ENCODE peak calls at places on chromosomes 7 and 10, in eight cellular contexts. Q, M, D, O, J, B, L and X are unnamed samples. For H3K9me3 and H3K4me1, the result is how much of the 10 kb centered on the place peaks cover.

GRCh38 chr7:66837007-66837406 is 84.0 kb upstream of the TMEM248 start:
- DNase-seq in Q (peak), M (no peak), D (no peak), O (no peak), J (no peak), B (no peak), L (peak), X (no peak)

GRCh38 chr10:46541735-46542566 is 14.5 kb downstream of the GPRIN2 start:
- DNase-seq in Q (peak), M (peak), D (no peak), O (no peak), J (no peak), B (no peak), L (no peak), X (no peak)

GRCh38 chr10:22630229-22631174 is 83.9 kb downstream of the PIP4K2A start:
- DNase-seq in Q (no peak), M (no peak), D (no peak), O (peak), J (no peak), B (no peak), L (no peak), X (peak)

GRCh38 chr7:44693641-44694313 is 54.9 kb upstream of the ZMIZ2 start:
- DNase-seq in Q (no peak), M (no peak), D (no peak), O (no peak), J (no peak), B (no peak), L (no peak), X (peak)

GRCh38 chr7:14747701-14748100 is 154.8 kb downstream of the DGKB start:
- DNase-seq in Q (no peak), M (no peak), D (no peak), O (no peak), J (no peak), B (no peak), L (no peak), X (no peak)

GRCh38 chr7:5595545-5596045 is 172.0 kb upstream of the TNRC18 start:
- DNase-seq in Q (no peak), M (no peak), D (no peak), O (no peak), J (no peak), B (peak), L (peak), X (no peak)

GRCh38 chr10:70174058-70174741 is 3.9 kb upstream of the SAR1A start:
- DNase-seq in Q (no peak), M (no peak), D (no peak), O (peak), J (no peak), B (no peak), L (no peak), X (no peak)

GRCh38 chr10:54983255-54983654 is 182.2 kb upstream of the PCDH15 start:
- DNase-seq in Q (no peak), M (no peak), D (no peak), O (no peak), J (no peak), B (no peak), L (no peak), X (no peak)

GRCh38 chr10:804191-804781 is 114.8 kb upstream of the DIP2C start:
- DNase-seq in Q (no peak), M (peak), D (no peak), O (no peak), J (no peak), B (no peak), L (no peak), X (no peak)

GRCh38 chr10:102718220-102718619 is 3.8 kb downstream of the SFXN2 start:
- DNase-seq in Q (no peak), M (no peak), D (no peak), O (no peak), J (peak), B (no peak), L (peak), X (peak)

GRCh38 chr10:34655286-34656170 is 159.6 kb downstream of the PARD3 start:
- DNase-seq in Q (no peak), M (no peak), D (peak), O (peak), J (peak), B (peak), L (peak), X (peak)

GRCh38 chr7:130091999-130092398 is 21.7 kb downstream of the KLHDC10 start:
- DNase-seq in Q (no peak), M (no peak), D (no peak), O (no peak), J (no peak), B (no peak), L (no peak), X (no peak)

GRCh38 chr7:20327047-20327446 is 3.7 kb upstream of the ITGB8 start:
- DNase-seq in Q (no peak), M (no peak), D (no peak), O (no peak), J (no peak), B (no peak), L (no peak), X (peak)

GRCh38 chr7:124155400-124156022 is 122.6 kb upstream of the TMEM229A start:
- DNase-seq in Q (no peak), M (no peak), D (no peak), O (no peak), J (peak), B (no peak), L (peak), X (peak)

GRCh38 chr7:3493499-3493898 is 192.4 kb downstream of the SDK1 start:
- DNase-seq in Q (no peak), M (no peak), D (no peak), O (no peak), J (no peak), B (peak), L (peak), X (peak)

GRCh38 chr10:93095225-93095624 is 21.5 kb downstream of the CYP26A1 start:
- DNase-seq in Q (no peak), M (no peak), D (no peak), O (no peak), J (no peak), B (no peak), L (no peak), X (no peak)

GRCh38 chr10:122544493-122544892 is 16.1 kb upstream of the DMBT1 start:
- DNase-seq in Q (no peak), M (no peak), D (no peak), O (no peak), J (no peak), B (no peak), L (no peak), X (no peak)

GRCh38 chr10:52568309-52568708 is 204.3 kb downstream of the MBL2 start:
- DNase-seq in Q (no peak), M (no peak), D (no peak), O (no peak), J (no peak), B (no peak), L (no peak), X (no peak)

GRCh38 chr7:116713918-116714317 is 41.9 kb downstream of the MET start:
- DNase-seq in Q (no peak), M (no peak), D (no peak), O (no peak), J (no peak), B (no peak), L (no peak), X (peak)

GRCh38 chr7:150879345-150879744 is 27.0 kb downstream of the AOC1 start:
- DNase-seq in Q (no peak), M (no peak), D (no peak), O (no peak), J (no peak), B (no peak), L (no peak), X (no peak)

GRCh38 chr10:89574348-89574747 is 39.0 kb upstream of the SLC16A12 start:
- DNase-seq in Q (no peak), M (no peak), D (no peak), O (no peak), J (no peak), B (no peak), L (no peak), X (peak)

GRCh38 chr7:38628630-38629385 is 2.4 kb downstream of the AMPH start:
- DNase-seq in Q (no peak), M (no peak), D (no peak), O (no peak), J (no peak), B (no peak), L (no peak), X (peak)

GRCh38 chr10:76444034-76444800 is 1012.8 kb downstream of the LRMDA start:
- DNase-seq in Q (no peak), M (no peak), D (peak), O (no peak), J (no peak), B (no peak), L (no peak), X (no peak)

GRCh38 chr10:6048281-6049030 is 13.7 kb downstream of the IL2RA start:
- DNase-seq in Q (no peak), M (no peak), D (no peak), O (no peak), J (no peak), B (no peak), L (no peak), X (no peak)

GRCh38 chr10:132232553-132232949 is 45.8 kb downstream of the DPYSL4 start:
- DNase-seq in Q (peak), M (no peak), D (peak), O (no peak), J (no peak), B (no peak), L (no peak), X (no peak)

GRCh38 chr10:3856593-3856992 is 71.6 kb upstream of the KLF6 start:
- DNase-seq in Q (no peak), M (no peak), D (no peak), O (no peak), J (no peak), B (no peak), L (no peak), X (no peak)

GRCh38 chr10:3850999-3851937 is 66.3 kb upstream of the KLF6 start:
- DNase-seq in Q (no peak), M (no peak), D (peak), O (no peak), J (no peak), B (peak), L (peak), X (peak)

GRCh38 chr10:3852147-3852904 is 67.3 kb upstream of the KLF6 start:
- DNase-seq in Q (peak), M (peak), D (peak), O (peak), J (no peak), B (peak), L (peak), X (peak)

GRCh38 chr10:3853016-3853415 is 68.0 kb upstream of the KLF6 start:
- DNase-seq in Q (no peak), M (no peak), D (no peak), O (no peak), J (no peak), B (no peak), L (no peak), X (no peak)

GRCh38 chr10:3853547-3853989 is 68.6 kb upstream of the KLF6 start:
- DNase-seq in Q (peak), M (no peak), D (no peak), O (no peak), J (no peak), B (no peak), L (peak), X (no peak)
- H3K4me3 ChIP-seq in Q (no peak), M (no peak), D (no peak), O (no peak), J (no peak), B (no peak), L (no peak), X (no peak)

DNA sequence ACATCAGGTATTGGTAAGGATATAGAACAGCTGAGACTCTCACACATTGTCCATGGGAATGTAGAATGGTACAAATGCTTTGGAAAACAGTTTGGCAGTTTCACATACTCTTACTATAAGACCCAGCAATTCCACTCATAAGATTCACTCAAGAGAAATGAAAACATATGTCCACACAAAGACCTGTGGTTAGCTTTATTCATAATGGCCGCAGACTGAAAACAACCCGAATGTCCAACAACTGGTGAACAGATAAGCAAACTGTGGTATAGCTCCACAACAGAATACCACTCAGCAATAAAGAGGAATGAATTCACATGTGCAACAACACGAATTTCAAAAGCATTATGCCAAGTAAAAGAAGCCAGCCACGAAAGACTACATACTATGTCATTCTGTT is 33.5 kb upstream of the CUL1 start:
- DNase-seq in Q (no peak), M (no peak), D (no peak), O (no peak), J (no peak), B (no peak), L (no peak), X (no peak)
- H3K9me3 ChIP-seq in Q (under half), M (under half), D (under half), O (under half), J (under half), B (under half), L (under half), X (under half)

DNA sequence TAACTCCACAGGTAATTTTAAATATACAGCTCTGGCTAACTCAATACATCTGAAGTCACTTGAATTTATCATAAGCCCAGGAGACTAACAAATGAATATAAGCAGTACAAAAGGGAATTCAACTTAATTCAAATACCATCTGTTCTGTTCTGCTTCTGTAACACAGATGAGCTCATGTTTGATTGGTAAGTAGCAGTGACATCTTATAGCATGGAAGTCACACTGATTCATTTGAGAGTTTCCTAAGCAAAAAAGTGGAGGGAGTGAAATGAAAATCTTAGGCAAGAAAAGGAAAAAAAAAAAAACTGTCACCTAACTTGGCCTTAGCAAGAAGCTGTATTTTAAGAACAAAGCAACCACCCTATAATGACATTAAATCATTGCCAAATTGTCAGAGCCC is 49.5 kb downstream of the SMURF1 start:
- DNase-seq in Q (no peak), M (no peak), D (no peak), O (no peak), J (no peak), B (no peak), L (no peak), X (no peak)
- H3K4me1 ChIP-seq in Q (under half), M (half or more), D (under half), O (under half), J (under half), B (half or more), L (under half), X (under half)

GRCh38 chr10:73910401-73910763 is 550 bp upstream of the PLAU start:
- DNase-seq in Q (no peak), M (no peak), D (no peak), O (no peak), J (peak), B (no peak), L (no peak), X (no peak)
- H3K4me3 ChIP-seq in Q (peak), M (peak), D (peak), O (no peak), J (peak), B (peak), L (peak), X (peak)